ENCODE peak calls at places on chromosome 21, in ten cellular contexts. J is stimulated activated CD8-positive, alpha-beta memory T cell treated with anti-CD3 and anti-CD28 coated beads, Interleukin-2, amount 100 ng/mL, for 48 hours; B is kidney tubule cell; E is activated T-helper 9 cell treated with anti-CD3 and anti-CD28 coated beads, Interleukin-2, amount 50 U/mL, for 16 hours; R is NCI-H2081; S is aorta; G is GM12892; Y is cardiac fibroblast; C is globus pallidus; Q is NCI-H446. U is an unnamed sample.
A peak's percentile ranks its signal among the peaks of the same experiment; 100 is the strongest.

GRCh38 chr21:43864313-43864805 is 664 bp upstream of the AGPAT3 start:
- DNase-seq in J (no peak), B (peak; percentile 66), E (peak; percentile 25), R (peak; percentile 44), S (no peak), G (peak; percentile 54), Y (peak; percentile 9), C (no peak), Q (peak; percentile 24), U (peak; percentile 45)

GRCh38 chr21:26715878-26716506 is 129.2 kb downstream of the ADAMTS1 start:
- DNase-seq in J (no peak), B (peak; percentile 59), E (no peak), R (peak; percentile 50), S (no peak), G (peak; percentile 3), Y (peak; percentile 69), C (peak; percentile 51), Q (peak; percentile 63), U (peak; percentile 51)

GRCh38 chr21:26961704-26962103 is 5.2 kb downstream of the ADAMTS5 start:
- DNase-seq in J (no peak), B (peak; percentile 11), E (no peak), R (no peak), S (no peak), G (no peak), Y (no peak), C (no peak), Q (peak; percentile 62), U (peak; percentile 38)

GRCh38 chr21:41953249-41953830 is 478 bp downstream of the C2CD2 start:
- DNase-seq in J (no peak), B (no peak), E (no peak), R (no peak), S (peak; percentile 53), G (no peak), Y (no peak), C (no peak), Q (no peak), U (peak; percentile 14)

GRCh38 chr21:38775733-38776132 is 30.0 kb upstream of the ETS2 start:
- DNase-seq in J (no peak), B (peak; percentile 74), E (no peak), R (no peak), S (no peak), G (no peak), Y (no peak), C (no peak), Q (no peak), U (no peak)

GRCh38 chr21:34606051-34606450 is 8.9 kb downstream of the RCAN1 start:
- DNase-seq in J (no peak), B (no peak), E (no peak), R (no peak), S (no peak), G (no peak), Y (no peak), C (peak; percentile 89), Q (no peak), U (no peak)

GRCh38 chr21:26112127-26112742 is 58.3 kb downstream of the APP start:
- DNase-seq in J (no peak), B (no peak), E (no peak), R (no peak), S (no peak), G (no peak), Y (peak; percentile 35), C (no peak), Q (no peak), U (no peak)

GRCh38 chr21:16193758-16194606 is 464.2 kb downstream of the USP25 start:
- DNase-seq in J (no peak), B (peak; percentile 76), E (no peak), R (no peak), S (peak; percentile 71), G (no peak), Y (peak; percentile 88), C (peak; percentile 94), Q (peak; percentile 15), U (peak; percentile 79)

GRCh38 chr21:27423073-27423472 is 456.2 kb upstream of the ADAMTS5 start:
- DNase-seq in J (no peak), B (peak; percentile 74), E (no peak), R (no peak), S (peak; percentile 84), G (no peak), Y (peak; percentile 97), C (no peak), Q (no peak), U (peak; percentile 99)

GRCh38 chr21:14687277-14687642 is 141.1 kb upstream of the SAMSN1 start:
- DNase-seq in J (no peak), B (peak; percentile 20), E (no peak), R (no peak), S (no peak), G (no peak), Y (peak; percentile 50), C (no peak), Q (no peak), U (no peak)

GRCh38 chr21:31630062-31630711 is 29.3 kb upstream of the SOD1 start:
- DNase-seq in J (no peak), B (peak; percentile 96), E (no peak), R (no peak), S (peak; percentile 60), G (no peak), Y (peak; percentile 95), C (no peak), Q (peak; percentile 96), U (peak; percentile 13)

GRCh38 chr21:28459193-28459592 is 533.5 kb downstream of the LTN1 start:
- DNase-seq in J (no peak), B (no peak), E (no peak), R (no peak), S (no peak), G (no peak), Y (no peak), C (no peak), Q (no peak), U (no peak)

U was measured in AG10803.